ENCODE peak calls at places on chromosome 16, in six cellular contexts. U is trophoblast cell, Z is H1, T is IMR-90, X is neuronal stem cell, W is mesenchymal stem cell. N is an unnamed sample. For H3K36me3, the result is how much of the 10 kb centered on the place peaks cover.

GRCh38 chr16:6279261-6279660 is 1053.4 kb upstream of the RBFOX1 start:
- DNase-seq in W (no peak), U (no peak), T (no peak), Z (no peak), X (peak), N (peak)

GRCh38 chr16:81583893-81584705 is 139.5 kb downstream of the CMIP start:
- DNase-seq in X (no peak), U (no peak), W (peak), Z (no peak), T (peak), N (no peak)

GRCh38 chr16:67902831-67903230 is 9.8 kb downstream of the PSKH1 start:
- DNase-seq in W (peak), X (no peak), Z (no peak), U (no peak), T (peak), N (no peak)

GRCh38 chr16:65083181-65083845 is 38.5 kb downstream of the CDH11 start:
- DNase-seq in U (no peak), T (peak), W (peak), Z (no peak), X (no peak), N (no peak)

GRCh38 chr16:25020112-25020591 is 5.0 kb upstream of the ARHGAP17 start:
- DNase-seq in W (no peak), U (no peak), T (no peak), Z (no peak), X (no peak), N (no peak)

GRCh38 chr16:11205754-11206459 is 50.1 kb downstream of the SOCS1 start:
- DNase-seq in Z (no peak), T (peak), U (no peak), X (no peak), W (peak), N (peak)

GRCh38 chr16:89431158-89431584 is 59.2 kb downstream of the ANKRD11 start:
- DNase-seq in W (peak), X (no peak), T (peak), Z (no peak), U (no peak), N (no peak)

GRCh38 chr16:66787427-66787826 is 14.0 kb downstream of the TERB1 start:
- DNase-seq in Z (no peak), T (no peak), U (no peak), X (no peak), W (no peak), N (no peak)

DNA sequence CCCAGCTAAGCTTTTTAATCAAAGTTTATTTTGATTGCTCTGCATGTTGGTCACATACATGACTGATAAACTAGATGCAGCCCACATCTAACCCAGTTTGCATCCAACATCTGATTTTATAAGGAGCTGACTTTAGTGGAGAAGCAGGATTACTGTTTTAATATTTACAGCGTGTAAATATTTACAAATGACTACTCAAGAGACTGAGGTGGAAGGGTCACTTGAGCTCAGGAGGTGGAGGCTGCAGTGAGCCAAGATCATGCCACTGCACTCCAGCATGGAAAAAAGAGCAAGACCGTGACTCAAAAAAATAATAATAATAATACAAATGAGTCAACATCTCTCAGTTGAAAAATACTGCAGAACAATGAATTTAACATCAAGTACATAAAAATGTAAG is 50.8 kb downstream of the PARN start:
- DNase-seq in U (no peak), T (no peak), X (no peak), W (no peak), Z (no peak), N (no peak)
- H3K36me3 ChIP-seq in U (under half), T (under half), X (half or more), W (under half), Z (under half), N (under half)

GRCh38 chr16:3717235-3718018 is at the start of gene TRAP1:
- DNase-seq in T (peak), U (peak), W (peak), X (peak), Z (no peak), N (peak)
- H4K8ac ChIP-seq in T (peak), U (peak), W (peak), X (peak), Z (peak), N (no peak)

DNA sequence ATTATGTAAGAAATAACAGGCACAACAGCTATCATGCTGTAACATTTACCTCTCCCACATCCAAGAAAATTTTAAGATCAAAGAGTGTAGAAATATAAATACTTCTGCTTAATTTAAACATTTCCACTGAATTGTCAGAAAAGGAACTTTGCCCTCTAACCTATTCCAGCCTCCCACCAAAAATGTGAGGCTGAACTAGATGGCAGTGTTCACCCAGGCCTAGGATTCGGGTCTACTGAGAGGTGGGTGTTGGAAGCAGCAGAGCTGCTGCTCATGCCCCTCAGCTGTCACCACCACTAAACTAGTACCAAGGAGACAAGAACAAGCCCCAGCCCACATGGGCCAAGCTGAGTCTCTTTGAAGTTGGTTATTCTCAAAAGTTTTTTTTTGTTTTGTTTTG is 11.3 kb downstream of the CIAPIN1 start:
- DNase-seq in X (no peak), W (no peak), U (no peak), Z (no peak), T (no peak), N (no peak)
- H3K36me3 ChIP-seq in X (half or more), W (half or more), U (under half), Z (under half), T (under half), N (under half)

GRCh38 chr16:75433732-75434413 is 570 bp upstream of the CFDP1 start:
- DNase-seq in X (no peak), Z (peak), T (peak), W (peak), U (peak), N (peak)

GRCh38 chr16:75429621-75430403 is 3.5 kb downstream of the CFDP1 start:
- DNase-seq in T (no peak), Z (no peak), U (peak), W (no peak), X (no peak), N (no peak)

DNA sequence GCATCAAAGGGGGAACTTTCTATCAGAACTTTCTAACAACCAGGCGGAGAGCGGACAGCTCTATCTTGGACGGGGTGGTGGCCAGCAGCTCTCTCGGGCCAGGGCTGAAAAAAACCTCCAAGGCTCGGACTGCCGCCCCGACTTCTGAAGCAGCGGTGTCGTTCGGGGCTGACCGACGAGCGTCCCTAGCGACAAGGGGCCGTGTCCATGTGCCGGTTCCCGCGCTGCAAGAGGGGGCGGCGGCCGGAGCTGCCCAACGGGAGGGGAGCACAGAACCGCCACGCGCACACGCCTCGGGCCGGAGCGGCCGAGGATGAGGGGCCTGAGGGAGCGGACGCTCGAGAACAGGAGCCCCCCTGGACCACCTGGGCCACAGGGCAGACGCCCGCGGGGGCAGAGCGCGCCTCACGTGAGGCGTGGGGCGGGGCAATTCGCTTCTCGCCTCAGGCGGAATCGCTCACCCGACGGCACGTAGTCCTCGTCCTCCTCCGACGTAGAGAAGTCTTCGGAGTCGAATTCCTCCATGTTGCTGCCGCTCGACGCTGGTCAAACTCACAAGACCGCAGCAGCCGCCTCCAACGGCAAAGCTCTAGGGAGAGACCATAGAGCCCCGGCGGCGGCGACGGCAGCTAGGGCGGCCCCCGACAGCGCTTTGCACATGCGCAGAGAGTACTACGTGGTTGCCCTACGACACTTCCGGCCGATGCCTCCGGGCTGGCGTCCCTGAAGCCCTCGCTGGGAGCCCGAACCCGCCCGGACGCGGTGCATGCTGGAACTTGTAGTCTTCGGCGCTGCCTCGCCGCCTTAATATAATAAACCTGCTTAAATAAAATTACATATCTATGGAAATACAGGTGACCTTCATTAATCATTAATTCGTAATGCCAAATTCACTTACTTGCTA is at the start of gene CFDP1:
- DNase-seq in U (peak), Z (peak), W (peak), X (peak), T (peak), N (peak)
- H4K8ac ChIP-seq in U (peak), Z (peak), W (peak), X (peak), T (peak), N (no peak)